ENCODE peak calls at places on chromosomes 13 and 19, in ten cellular contexts. G is neural crest cell; R is activated CD4-positive, alpha-beta T cell treated with anti-CD3 and anti-CD28 coated beads, Interleukin-2, amount 50 U/mL, for 48 hours; M is cortex of kidney; F is HEK293T; H is foreskin keratinocyte; Y is activated CD8-positive, alpha-beta memory T cell treated with anti-CD3 and anti-CD28 coated beads for 24 hours; E is PC-3; X is AG04450; O is stimulated activated CD8-positive, alpha-beta memory T cell treated with anti-CD3 and anti-CD28 coated beads, Interleukin-4, amount 100 ng/mL, for 48 hours. Q is an unnamed sample.

GRCh38 chr13:34776390-34776981 is 165.6 kb upstream of the NBEA start:
- DNase-seq in G (no peak), R (no peak), M (no peak), F (no peak), H (peak), Y (no peak), E (peak), X (no peak), O (no peak), Q (no peak)

GRCh38 chr13:99985886-99986527 is 4.4 kb downstream of the ZIC2 start:
- DNase-seq in G (no peak), R (no peak), M (no peak), F (no peak), H (no peak), Y (no peak), E (no peak), X (no peak), O (no peak), Q (no peak)

GRCh38 chr13:94309576-94309975 is 169.9 kb downstream of the DCT start:
- DNase-seq in G (no peak), R (no peak), M (no peak), F (no peak), H (no peak), Y (no peak), E (no peak), X (no peak), O (no peak), Q (no peak)

GRCh38 chr13:50566646-50567045 is 276.8 kb downstream of the DLEU7 start:
- DNase-seq in G (no peak), R (no peak), M (no peak), F (no peak), H (no peak), Y (no peak), E (no peak), X (no peak), O (no peak), Q (no peak)

GRCh38 chr19:33125929-33126388 is 6.0 kb upstream of the WDR88 start:
- DNase-seq in G (peak), R (peak), M (no peak), F (peak), H (peak), Y (peak), E (peak), X (peak), O (peak), Q (peak)

GRCh38 chr19:18656337-18657086 is 19.7 kb downstream of the KLHL26 start:
- DNase-seq in G (no peak), R (no peak), M (no peak), F (no peak), H (no peak), Y (no peak), E (no peak), X (no peak), O (no peak), Q (no peak)

GRCh38 chr19:29714953-29715694 is at the start of gene C19orf12:
- DNase-seq in G (peak), R (peak), M (no peak), F (peak), H (peak), Y (peak), E (peak), X (no peak), O (peak), Q (no peak)

GRCh38 chr13:114131581-114132418 is 623 bp downstream of the RASA3 start:
- DNase-seq in G (no peak), R (peak), M (no peak), F (no peak), H (peak), Y (peak), E (no peak), X (no peak), O (peak), Q (no peak)

GRCh38 chr19:12202250-12202649 is 39.4 kb downstream of the ZNF136 start:
- DNase-seq in G (no peak), R (peak), M (no peak), F (no peak), H (no peak), Y (peak), E (no peak), X (no peak), O (peak), Q (no peak)

GRCh38 chr19:48194041-48194871 is 23.8 kb downstream of the ZSWIM9 start:
- DNase-seq in G (peak), R (peak), M (no peak), F (peak), H (no peak), Y (peak), E (no peak), X (no peak), O (peak), Q (no peak)

GRCh38 chr13:98351636-98352035 is 174.6 kb upstream of the RNF113B start:
- DNase-seq in G (no peak), R (no peak), M (no peak), F (no peak), H (no peak), Y (no peak), E (no peak), X (no peak), O (no peak), Q (no peak)

GRCh38 chr19:9436358-9436757 is 985 bp upstream of the ZNF266 start:
- DNase-seq in G (no peak), R (no peak), M (no peak), F (no peak), H (no peak), Y (no peak), E (no peak), X (no peak), O (no peak), Q (no peak)

GRCh38 chr13:112850273-112850672 is 118.7 kb upstream of the MCF2L start:
- DNase-seq in G (no peak), R (no peak), M (no peak), F (no peak), H (no peak), Y (no peak), E (no peak), X (no peak), O (no peak), Q (no peak)

GRCh38 chr13:24228852-24229458 is 68.4 kb downstream of the SPATA13 start:
- DNase-seq in G (no peak), R (peak), M (no peak), F (peak), H (peak), Y (no peak), E (peak), X (peak), O (no peak), Q (peak)

GRCh38 chr13:99894835-99895427 is 76.6 kb downstream of the ZIC5 start:
- DNase-seq in G (no peak), R (no peak), M (no peak), F (no peak), H (peak), Y (no peak), E (no peak), X (no peak), O (no peak), Q (no peak)

GRCh38 chr13:30276178-30276577 is 31.2 kb downstream of the KATNAL1 start:
- DNase-seq in G (no peak), R (no peak), M (no peak), F (no peak), H (no peak), Y (no peak), E (no peak), X (no peak), O (no peak), Q (no peak)